ENCODE peak calls at places on chromosome 2, in ten cellular contexts. B is AG20443, Q is NCI-H1417, S is D341Med, I is HEK293T, F is AML-193, M is astrocyte of the spinal cord, E is KBM-7, P is GM23248, J is nephron progenitor cell. K is an unnamed sample.

GRCh38 chr2:119426801-119427395 is 4.8 kb upstream of the TMEM37 start:
- DNase-seq in I (no peak), S (no peak), F (no peak), M (no peak), B (no peak), J (no peak), Q (no peak), P (no peak), E (no peak), K (no peak)

GRCh38 chr2:45382744-45383143 is 228.3 kb downstream of the SRBD1 start:
- DNase-seq in S (no peak), M (peak), E (no peak), F (no peak), I (no peak), P (peak), J (no peak), Q (no peak), B (no peak), K (peak)

GRCh38 chr2:191347154-191347553 is 102.0 kb downstream of the MYO1B start:
- DNase-seq in B (no peak), Q (no peak), I (no peak), F (no peak), M (no peak), J (no peak), P (no peak), E (no peak), S (no peak), K (no peak)

GRCh38 chr2:100767224-100767653 is 52.7 kb upstream of the NPAS2 start:
- DNase-seq in S (no peak), M (peak), Q (no peak), B (peak), P (peak), F (no peak), E (no peak), I (no peak), J (no peak), K (peak)

GRCh38 chr2:95272299-95272751 is 1.9 kb upstream of the PROM2 start:
- DNase-seq in Q (no peak), M (no peak), E (no peak), S (no peak), B (no peak), F (no peak), I (no peak), P (no peak), J (no peak), K (no peak)

GRCh38 chr2:101899871-101900270 is 91.9 kb upstream of the IL1R2 start:
- DNase-seq in S (no peak), P (no peak), M (no peak), I (no peak), E (no peak), F (no peak), J (no peak), B (no peak), Q (no peak), K (no peak)

GRCh38 chr2:65943099-65943786 is 491.7 kb upstream of the MEIS1 start:
- DNase-seq in I (no peak), B (no peak), M (no peak), J (no peak), Q (no peak), E (no peak), F (no peak), P (no peak), S (no peak), K (no peak)

GRCh38 chr2:17822452-17823117 is 6.3 kb downstream of the MSGN1 start:
- DNase-seq in S (no peak), E (no peak), I (no peak), M (no peak), B (no peak), Q (no peak), P (no peak), J (no peak), F (no peak), K (no peak)

GRCh38 chr2:127564429-127565260 is 29.2 kb downstream of the MYO7B start:
- DNase-seq in S (no peak), B (no peak), Q (no peak), E (no peak), I (no peak), F (no peak), M (no peak), J (no peak), P (no peak), K (no peak)

GRCh38 chr2:136358576-136358975 is 240.6 kb upstream of the CXCR4 start:
- DNase-seq in Q (no peak), J (no peak), E (no peak), M (no peak), F (no peak), I (no peak), P (no peak), B (no peak), S (no peak), K (no peak)

GRCh38 chr2:240997141-240997855 is 1.1 kb upstream of the SNED1 start:
- DNase-seq in I (no peak), S (no peak), E (no peak), F (no peak), Q (no peak), P (peak), B (no peak), M (peak), J (no peak), K (peak)

GRCh38 chr2:157233506-157233905 is 24.0 kb upstream of the GALNT5 start:
- DNase-seq in J (no peak), E (no peak), Q (no peak), B (peak), F (no peak), M (peak), P (peak), S (no peak), I (no peak), K (peak)

GRCh38 chr2:152445791-152446201 is 110.8 kb downstream of the FMNL2 start:
- DNase-seq in I (no peak), Q (no peak), E (no peak), B (peak), P (peak), J (no peak), M (peak), S (no peak), F (no peak), K (peak)

GRCh38 chr2:14420851-14421250 is 211.7 kb upstream of the LRATD1 start:
- DNase-seq in Q (no peak), J (no peak), P (peak), B (peak), I (no peak), M (peak), E (no peak), S (no peak), F (no peak), K (peak)

GRCh38 chr2:858646-859045 is 92.0 kb upstream of the SNTG2 start:
- DNase-seq in Q (no peak), S (no peak), M (no peak), P (no peak), J (no peak), I (no peak), B (no peak), E (no peak), F (no peak), K (no peak)

GRCh38 chr2:8243748-8244147 is 438.1 kb upstream of the ID2 start:
- DNase-seq in P (no peak), Q (no peak), F (no peak), J (no peak), I (no peak), M (no peak), S (no peak), B (no peak), E (no peak), K (no peak)

GRCh38 chr2:236815746-236816145 is 246.1 kb downstream of the ACKR3 start:
- DNase-seq in F (no peak), J (no peak), B (no peak), S (no peak), Q (no peak), M (no peak), E (no peak), I (no peak), P (no peak), K (no peak)

GRCh38 chr2:18299423-18300212 is 260.8 kb downstream of the RDH14 start:
- DNase-seq in F (no peak), B (peak), E (no peak), S (no peak), I (no peak), M (peak), Q (no peak), P (peak), J (no peak), K (peak)

GRCh38 chr2:230715201-230715600 is 2.6 kb downstream of the CAB39 start:
- DNase-seq in M (peak), E (peak), B (no peak), I (no peak), P (peak), F (peak), Q (no peak), S (no peak), J (no peak), K (no peak)

GRCh38 chr2:28951910-28952805 is 28.9 kb upstream of the TOGARAM2 start:
- DNase-seq in F (peak), Q (no peak), E (no peak), B (peak), P (peak), S (no peak), I (no peak), M (no peak), J (no peak), K (peak)

GRCh38 chr2:149612122-149612521 is 24.5 kb upstream of the MMADHC start:
- DNase-seq in I (no peak), P (peak), M (peak), J (no peak), Q (no peak), F (no peak), B (peak), S (no peak), E (no peak), K (no peak)

GRCh38 chr2:73112026-73112912 is 479 bp downstream of the RAB11FIP5 start:
- DNase-seq in I (peak), S (peak), M (peak), Q (peak), P (peak), F (no peak), J (peak), B (peak), E (peak), K (peak)

GRCh38 chr2:128304715-128305554 is 13.7 kb downstream of the HS6ST1 start:
- DNase-seq in B (peak), J (no peak), M (peak), F (no peak), E (peak), I (peak), Q (peak), S (peak), P (peak), K (peak)

GRCh38 chr2:45849491-45850283 is 198.2 kb downstream of the PRKCE start:
- DNase-seq in J (no peak), B (peak), E (no peak), F (no peak), S (no peak), P (peak), I (no peak), M (peak), Q (no peak), K (peak)

GRCh38 chr2:118697771-118698170 is 149.7 kb downstream of the EN1 start:
- DNase-seq in I (no peak), S (no peak), Q (no peak), E (no peak), B (no peak), P (peak), F (no peak), J (no peak), M (peak), K (no peak)

GRCh38 chr2:188659656-188660406 is 314.3 kb upstream of the COL3A1 start:
- DNase-seq in M (peak), E (no peak), P (peak), I (no peak), F (no peak), B (peak), J (no peak), Q (no peak), S (no peak), K (peak)

GRCh38 chr2:183610724-183611123 is 486.5 kb downstream of the NUP35 start:
- DNase-seq in J (no peak), F (no peak), B (no peak), E (no peak), I (peak), M (no peak), Q (no peak), P (no peak), S (no peak), K (no peak)

GRCh38 chr2:100819365-100820345 is at the start of gene NPAS2:
- DNase-seq in M (peak), J (peak), E (peak), Q (peak), B (peak), P (peak), I (peak), F (no peak), S (peak), K (peak)

GRCh38 chr2:214630402-214631035 is 179.0 kb downstream of the BARD1 start:
- DNase-seq in F (no peak), S (no peak), P (peak), I (no peak), J (no peak), Q (no peak), E (no peak), M (no peak), B (no peak), K (peak)

GRCh38 chr2:105521176-105521575 is 122.3 kb upstream of the FHL2 start:
- DNase-seq in M (peak), Q (no peak), P (peak), F (no peak), I (no peak), J (no peak), B (peak), E (peak), S (no peak), K (no peak)

GRCh38 chr2:190528521-190529001 is 6.0 kb downstream of the NEMP2 start:
- DNase-seq in Q (no peak), B (peak), M (peak), S (no peak), I (no peak), P (peak), E (peak), F (peak), J (no peak), K (no peak)

GRCh38 chr2:203453858-203454451 is 81.1 kb downstream of the RAPH1 start:
- DNase-seq in S (peak), J (peak), Q (no peak), F (peak), I (peak), B (peak), P (peak), M (peak), E (peak), K (peak)

GRCh38 chr2:20343128-20343527 is 7.5 kb downstream of the PUM2 start:
- DNase-seq in P (peak), S (no peak), F (no peak), M (no peak), J (no peak), B (no peak), E (no peak), I (no peak), Q (no peak), K (no peak)

GRCh38 chr2:47077442-47078117 is 77.5 kb downstream of the STPG4 start:
- DNase-seq in B (no peak), F (no peak), S (no peak), E (no peak), P (no peak), I (no peak), Q (no peak), M (no peak), J (no peak), K (no peak)

GRCh38 chr2:163554864-163555263 is 180.9 kb downstream of the FIGN start:
- DNase-seq in J (no peak), S (no peak), Q (no peak), B (peak), M (no peak), P (peak), F (no peak), E (no peak), I (no peak), K (peak)

GRCh38 chr2:174336403-174337336 is 1.9 kb downstream of the SP9 start:
- DNase-seq in B (peak), M (no peak), S (peak), Q (peak), F (no peak), I (peak), J (peak), E (peak), P (no peak), K (peak)

GRCh38 chr2:121153516-121153915 is 131.5 kb downstream of the TFCP2L1 start:
- DNase-seq in M (no peak), P (no peak), F (no peak), Q (no peak), J (no peak), S (no peak), E (no peak), I (no peak), B (no peak), K (no peak)

GRCh38 chr2:106119074-106119473 is 75.0 kb downstream of the UXS1 start:
- DNase-seq in P (no peak), F (no peak), E (no peak), J (no peak), S (no peak), I (no peak), M (no peak), B (no peak), Q (no peak), K (no peak)

GRCh38 chr2:149112068-149112467 is 73.6 kb downstream of the LYPD6B start:
- DNase-seq in S (no peak), F (no peak), M (no peak), B (no peak), I (no peak), P (no peak), E (no peak), J (no peak), Q (no peak), K (no peak)